ENCODE peak calls at places on chromosomes 5 and 9, in four cellular contexts. J is lung, Z is testis, O is right lobe of liver. D is an unnamed sample.

GRCh38 chr5:57488308-57488955 is 5.8 kb upstream of the ACTBL2 start:
- DNase-seq in J (no peak), O (no peak), Z (no peak), D (peak)

GRCh38 chr5:142508630-142509425 is 177.1 kb downstream of the FGF1 start:
- DNase-seq in J (no peak), O (no peak), Z (no peak), D (no peak)

GRCh38 chr5:159214486-159215271 is 5.3 kb upstream of the RNF145 start:
- DNase-seq in J (no peak), O (no peak), Z (no peak), D (no peak)

GRCh38 chr5:179812997-179813607 is 6.4 kb upstream of the MGAT4B start:
- DNase-seq in J (no peak), O (peak), Z (no peak), D (no peak)

GRCh38 chr9:114746591-114746990 is 59.2 kb downstream of the TNFSF15 start:
- DNase-seq in Z (no peak), J (no peak), O (no peak), D (no peak)

GRCh38 chr9:137534256-137535119 is 15.7 kb downstream of the PNPLA7 start:
- DNase-seq in O (no peak), Z (peak), J (peak), D (peak)

GRCh38 chr9:4721736-4722135 is 19.3 kb downstream of the AK3 start:
- DNase-seq in Z (no peak), O (no peak), J (no peak), D (no peak)

GRCh38 chr5:32628049-32628803 is 42.9 kb downstream of the SUB1 start:
- DNase-seq in J (no peak), Z (no peak), O (peak), D (no peak)

GRCh38 chr9:2824564-2824963 is 19.3 kb downstream of the PUM3 start:
- DNase-seq in J (no peak), O (no peak), Z (peak), D (no peak)

GRCh38 chr5:142597546-142598337 is 88.1 kb downstream of the FGF1 start:
- DNase-seq in O (no peak), Z (no peak), J (no peak), D (peak)

GRCh38 chr5:40743771-40744170 is 12.0 kb downstream of the TTC33 start:
- DNase-seq in J (no peak), Z (no peak), O (no peak), D (no peak)

GRCh38 chr5:850511-851006 is at the start of gene ZDHHC11:
- DNase-seq in O (peak), Z (no peak), J (peak), D (no peak)

GRCh38 chr5:112318346-112318745 is 100.7 kb downstream of the EPB41L4A start:
- DNase-seq in J (no peak), Z (no peak), O (no peak), D (no peak)

GRCh38 chr9:12972608-12973589 is 198.1 kb downstream of the LURAP1L start:
- DNase-seq in Z (no peak), O (peak), J (no peak), D (no peak)

GRCh38 chr9:122562134-122562760 is 9.3 kb downstream of the OR1N2 start:
- DNase-seq in O (no peak), J (no peak), Z (no peak), D (no peak)

GRCh38 chr5:172497591-172498255 is 43.4 kb upstream of the SH3PXD2B start:
- DNase-seq in O (peak), Z (peak), J (peak), D (no peak)

GRCh38 chr5:18325431-18325830 is 691.2 kb downstream of the TAF11L14 start:
- DNase-seq in J (no peak), Z (no peak), O (no peak), D (no peak)

GRCh38 chr5:123708074-123708806 is 196.3 kb downstream of the CSNK1G3 start:
- DNase-seq in O (no peak), J (no peak), Z (no peak), D (peak)

GRCh38 chr5:16456103-16456832 is 9.3 kb downstream of the ZNF622 start:
- DNase-seq in O (no peak), J (peak), Z (peak), D (peak)

GRCh38 chr9:18666987-18667772 is 193.2 kb downstream of the ADAMTSL1 start:
- DNase-seq in O (no peak), Z (no peak), J (no peak), D (peak)

GRCh38 chr9:14887149-14887548 is 23.1 kb downstream of the FREM1 start:
- DNase-seq in O (no peak), Z (no peak), J (no peak), D (no peak)

GRCh38 chr5:124395287-124395686 is 351.2 kb downstream of the ZNF608 start:
- DNase-seq in J (no peak), O (no peak), Z (no peak), D (no peak)

GRCh38 chr9:115808695-115809094 is 344.9 kb upstream of the PAPPA start:
- DNase-seq in Z (no peak), J (no peak), O (no peak), D (peak)

GRCh38 chr9:124180557-124180956 is 77.2 kb upstream of the NEK6 start:
- DNase-seq in J (no peak), O (no peak), Z (peak), D (peak)

GRCh38 chr9:98917691-98918487 is 25.8 kb upstream of the COL15A1 start:
- DNase-seq in O (no peak), J (no peak), Z (no peak), D (no peak)

GRCh38 chr5:81827522-81827921 is 76.6 kb upstream of the SSBP2 start:
- DNase-seq in J (no peak), Z (no peak), O (no peak), D (no peak)

GRCh38 chr5:135035678-135036030 is 1.6 kb upstream of the PITX1 start:
- DNase-seq in J (no peak), Z (no peak), O (no peak), D (no peak)

GRCh38 chr5:173866249-173867172 is 21.6 kb upstream of the CPEB4 start:
- DNase-seq in O (no peak), Z (peak), J (peak), D (no peak)

GRCh38 chr9:98523231-98523901 is 185.4 kb downstream of the GABBR2 start:
- DNase-seq in Z (no peak), O (no peak), J (no peak), D (peak)

GRCh38 chr9:95750725-95751644 is 124.5 kb upstream of the ERCC6L2 start:
- DNase-seq in O (no peak), J (no peak), Z (no peak), D (no peak)

GRCh38 chr9:4617752-4618151 is 44.3 kb upstream of the PLPP6 start:
- DNase-seq in O (no peak), Z (no peak), J (no peak), D (no peak)

GRCh38 chr9:2299156-2299842 is 284.2 kb downstream of the SMARCA2 start:
- DNase-seq in J (peak), O (no peak), Z (no peak), D (no peak)

GRCh38 chr9:136379003-136379287 is 5.5 kb upstream of the CARD9 start:
- DNase-seq in O (no peak), Z (no peak), J (no peak), D (no peak)

GRCh38 chr9:35882265-35882848 is 12.2 kb upstream of the OR13J1 start:
- DNase-seq in Z (peak), J (peak), O (peak), D (peak)

GRCh38 chr5:120293796-120294195 is 170.3 kb upstream of the PRR16 start:
- DNase-seq in Z (no peak), O (no peak), J (no peak), D (peak)

GRCh38 chr5:72427488-72428437 is 79.4 kb downstream of the ZNF366 start:
- DNase-seq in O (no peak), Z (no peak), J (no peak), D (peak)

DNA sequence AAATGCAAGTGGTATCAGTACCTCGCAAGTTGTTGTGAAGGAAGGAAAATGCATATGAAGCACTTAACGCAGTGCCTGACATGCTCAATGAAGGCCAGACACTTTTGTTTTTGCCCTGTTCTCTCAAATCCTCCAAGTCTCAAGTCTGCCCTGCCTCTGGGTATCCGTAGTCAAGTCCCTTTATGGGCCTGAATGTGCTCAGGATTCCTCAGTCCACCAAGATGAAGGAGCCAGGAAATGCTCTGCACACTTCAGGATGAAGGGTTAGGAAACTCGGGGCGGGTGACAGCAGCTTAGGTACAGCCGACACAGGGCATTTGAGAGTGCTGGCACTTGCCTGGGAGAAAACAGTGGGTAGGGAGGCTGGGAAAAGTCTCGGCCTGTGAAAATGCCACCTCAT is 1.4 kb downstream of the ECSCR start:
- DNase-seq in J (no peak), Z (no peak), O (no peak), D (no peak)
- H3K4me3 ChIP-seq in J (peak), Z (no peak), O (peak), D (no peak)

DNA sequence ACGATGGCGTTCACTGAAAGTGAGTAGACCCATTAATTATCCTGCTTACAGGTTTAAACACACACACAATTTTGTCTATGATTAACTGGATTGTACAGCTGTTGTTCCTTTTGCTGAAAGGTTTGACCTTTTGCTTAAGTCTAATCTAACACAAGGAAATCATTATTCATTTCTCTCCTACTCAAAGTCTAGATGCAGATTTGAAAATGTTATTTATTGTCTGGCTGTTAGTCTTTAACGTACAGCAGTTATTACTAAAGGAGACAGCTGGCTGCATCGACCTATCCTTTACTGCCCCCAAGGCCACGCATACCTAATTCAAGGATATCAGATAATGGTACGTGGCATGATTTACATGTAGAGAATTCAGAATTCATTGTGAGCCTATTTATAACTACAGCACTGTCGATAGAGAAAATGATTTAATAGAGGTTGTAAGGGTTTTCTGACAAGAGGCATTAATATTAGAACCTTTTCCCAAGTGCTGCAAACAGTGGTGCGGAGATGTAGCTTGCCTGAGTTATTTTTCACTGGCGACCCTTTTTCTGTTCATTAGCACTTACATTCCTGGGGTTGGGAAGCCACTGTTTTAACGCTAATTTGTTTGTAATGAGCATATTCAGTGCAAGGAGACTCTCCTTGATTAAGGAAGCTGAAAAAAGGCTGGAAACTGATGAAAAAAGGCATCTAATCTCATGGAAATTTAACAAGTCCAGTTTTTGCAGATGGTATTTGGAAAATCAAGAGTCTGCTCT is 368.4 kb upstream of the GRAMD2B start:
- DNase-seq in J (no peak), O (no peak), Z (no peak), D (no peak)
- TF ChIP-seq CTCF in J (no peak), O (no peak), Z (no peak), D (no peak)

GRCh38 chr5:56155992-56156584 is 77.0 kb downstream of the ANKRD55 start:
- DNase-seq in O (no peak), Z (peak), J (no peak), D (no peak)

GRCh38 chr5:56155085-56155484 is 78.0 kb downstream of the ANKRD55 start:
- DNase-seq in Z (no peak), J (no peak), O (no peak), D (no peak)

GRCh38 chr5:56147679-56148230 is 85.4 kb downstream of the ANKRD55 start:
- DNase-seq in Z (no peak), O (no peak), J (no peak), D (no peak)

GRCh38 chr5:56148453-56148971 is 84.6 kb downstream of the ANKRD55 start:
- DNase-seq in O (no peak), J (no peak), Z (no peak), D (no peak)

GRCh38 chr5:56152437-56152836 is 80.7 kb downstream of the ANKRD55 start:
- DNase-seq in Z (no peak), O (no peak), J (no peak), D (no peak)
- H3K4me3 ChIP-seq in Z (no peak), O (no peak), J (no peak), D (no peak)

GRCh38 chr9:101675341-101675740 is 63.1 kb downstream of the GRIN3A start:
- DNase-seq in Z (no peak), J (no peak), O (no peak), D (no peak)

GRCh38 chr9:101673642-101674041 is 64.8 kb downstream of the GRIN3A start:
- DNase-seq in O (no peak), J (no peak), Z (no peak), D (no peak)

GRCh38 chr9:101668466-101668865 is 70.0 kb downstream of the GRIN3A start:
- DNase-seq in Z (no peak), O (no peak), J (no peak), D (no peak)

GRCh38 chr9:101674165-101674564 is 64.3 kb downstream of the GRIN3A start:
- DNase-seq in J (no peak), Z (no peak), O (no peak), D (no peak)

DNA sequence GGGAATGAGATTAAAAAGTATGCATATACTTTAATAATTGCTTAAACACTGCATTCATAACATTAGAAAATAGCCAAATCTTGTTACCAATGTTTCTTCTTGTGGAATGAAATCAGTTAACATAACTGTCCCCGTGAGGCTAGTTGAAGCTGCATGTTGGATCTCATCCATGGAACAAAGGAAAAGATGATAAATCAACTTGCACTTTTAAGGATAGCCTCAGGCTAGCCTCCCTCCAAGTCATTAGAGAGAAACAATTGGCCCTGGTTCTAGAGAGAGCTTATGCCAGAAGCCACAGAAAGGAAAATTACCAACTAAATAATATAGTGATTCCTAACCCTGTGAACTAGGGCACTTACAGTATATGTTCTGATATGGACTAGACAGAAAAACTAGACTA is 66.9 kb downstream of the GRIN3A start:
- DNase-seq in O (no peak), Z (no peak), J (no peak), D (no peak)
- TF ChIP-seq CTCF in O (no peak), Z (no peak), J (no peak), D (no peak)

GRCh38 chr5:168292783-168293696 is 1.6 kb downstream of the WWC1 start:
- DNase-seq in O (no peak), Z (no peak), J (no peak), D (no peak)
- H3K4me3 ChIP-seq in O (peak), Z (peak), J (peak), D (peak)

GRCh38 chr9:128253140-128253990 is 22.4 kb downstream of the GOLGA2 start:
- DNase-seq in Z (no peak), O (no peak), J (no peak), D (no peak)

GRCh38 chr9:128253991-128254346 is 21.8 kb downstream of the GOLGA2 start:
- DNase-seq in O (no peak), Z (no peak), J (no peak), D (no peak)

GRCh38 chr9:128254362-128254761 is 21.4 kb downstream of the GOLGA2 start:
- DNase-seq in O (no peak), Z (no peak), J (no peak), D (no peak)

GRCh38 chr9:128257086-128257825 is 18.6 kb downstream of the GOLGA2 start:
- DNase-seq in J (no peak), Z (no peak), O (no peak), D (no peak)

GRCh38 chr9:128254855-128255759 is 20.7 kb downstream of the GOLGA2 start:
- DNase-seq in O (no peak), J (peak), Z (peak), D (peak)
- TF ChIP-seq CTCF in O (peak), J (peak), Z (peak), D (peak)

GRCh38 chr9:133536080-133536479 is 1.6 kb downstream of the ADAMTSL2 start:
- DNase-seq in J (no peak), O (no peak), Z (no peak), D (no peak)
- H3K4me3 ChIP-seq in J (no peak), O (peak), Z (no peak), D (no peak)